ENCODE peak calls at places on chromosomes 5 and 9, in five cellular contexts. P is activated T-cell treated with anti-CD3 and anti-CD28 coated beads for 24 hours; C is stimulated activated CD8-positive, alpha-beta memory T cell treated with anti-CD3 and anti-CD28 coated beads, Interleukin-2, amount 100 ng/mL, for 48 hours; M is progenitor cell of endocrine pancreas; U is H7. K is an unnamed sample.

GRCh38 chr5:71601222-71602026 is 14.3 kb downstream of the MCCC2 start:
- DNase-seq in P (peak; percentile 58), C (peak; percentile 57), M (no peak), U (peak; percentile 69), K (peak; percentile 53)

GRCh38 chr5:148416921-148417320 is 33.2 kb downstream of the FBXO38 start:
- DNase-seq in P (no peak), C (no peak), M (no peak), U (no peak), K (no peak)

GRCh38 chr9:117963493-117963892 is 259.3 kb downstream of the TLR4 start:
- DNase-seq in P (no peak), C (no peak), M (no peak), U (peak; percentile 18), K (no peak)

GRCh38 chr9:13589044-13589737 is 309.7 kb upstream of the MPDZ start:
- DNase-seq in P (no peak), C (no peak), M (no peak), U (no peak), K (no peak)

GRCh38 chr5:108461628-108462367 is 79.9 kb upstream of the FBXL17 start:
- DNase-seq in P (no peak), C (no peak), M (no peak), U (no peak), K (no peak)

GRCh38 chr5:149379177-149379761 is at the start of gene IL17B:
- DNase-seq in P (no peak), C (no peak), M (no peak), U (peak; percentile 46), K (no peak)

GRCh38 chr5:170226661-170227060 is 6.1 kb upstream of the C5orf58 start:
- DNase-seq in P (no peak), C (no peak), M (no peak), U (no peak), K (no peak)

GRCh38 chr9:122218885-122219855 is 9.6 kb downstream of the LHX6 start:
- DNase-seq in P (no peak), C (no peak), M (no peak), U (peak; percentile 79), K (no peak)

GRCh38 chr5:153463806-153464205 is 26.7 kb upstream of the GRIA1 start:
- DNase-seq in P (no peak), C (no peak), M (no peak), U (no peak), K (no peak)

GRCh38 chr5:72280655-72281069 is 39.4 kb downstream of the MRPS27 start:
- DNase-seq in P (no peak), C (no peak), M (no peak), U (peak; percentile 43), K (no peak)

GRCh38 chr5:8391916-8392315 is 523.0 kb downstream of the MTRR start:
- DNase-seq in P (no peak), C (no peak), M (no peak), U (no peak), K (no peak)

GRCh38 chr9:95157491-95158151 is 159.9 kb downstream of the FANCC start:
- DNase-seq in P (no peak), C (no peak), M (no peak), U (no peak), K (peak; percentile 17)

GRCh38 chr5:118952992-118953651 is 35.2 kb downstream of the DTWD2 start:
- DNase-seq in P (no peak), C (no peak), M (no peak), U (no peak), K (no peak)

GRCh38 chr9:22447607-22448305 is 1.1 kb downstream of the DMRTA1 start:
- DNase-seq in P (no peak), C (no peak), M (no peak), U (peak; percentile 16), K (no peak)

GRCh38 chr9:25964239-25964638 is 286.0 kb upstream of the TUSC1 start:
- DNase-seq in P (no peak), C (no peak), M (no peak), U (peak; percentile 46), K (no peak)

GRCh38 chr9:37953775-37954437 is 50.0 kb upstream of the SLC25A51 start:
- DNase-seq in P (peak; percentile 11), C (peak; percentile 28), M (no peak), U (no peak), K (peak; percentile 54)